ENCODE peak calls at places on chromosomes 12 and 14, in five cellular contexts. P is A549, V is K562, M is GM12878, Z is HepG2. D is an unnamed sample.
A peak's percentile ranks its signal among the peaks of the same experiment; 100 is the strongest.

GRCh38 chr12:51393676-51394545 is 2.7 kb upstream of the GALNT6 start:
- DNase-seq in V (no peak), Z (no peak), P (no peak), M (no peak), D (no peak)

GRCh38 chr14:96221841-96222240 is 17.2 kb downstream of the BDKRB2 start:
- DNase-seq in P (no peak), M (no peak), V (no peak), Z (no peak), D (no peak)

GRCh38 chr12:124752437-124753229 is 111.0 kb downstream of the SCARB1 start:
- DNase-seq in V (no peak), M (no peak), P (no peak), Z (no peak), D (no peak)

GRCh38 chr14:61322011-61322798 is 826 bp downstream of the PRKCH start:
- DNase-seq in Z (no peak), V (no peak), P (no peak), M (no peak), D (peak; percentile 27)

GRCh38 chr12:115895247-115895646 is 382.2 kb downstream of the MED13L start:
- DNase-seq in V (peak; percentile 61), Z (no peak), M (no peak), P (peak; percentile 37), D (peak; percentile 54)

GRCh38 chr12:6917491-6918231 is 3.3 kb downstream of the ENO2 start:
- DNase-seq in Z (no peak), P (no peak), M (no peak), V (no peak), D (no peak)

GRCh38 chr12:109495012-109495411 is 17.6 kb downstream of the UBE3B start:
- DNase-seq in V (no peak), P (no peak), M (no peak), Z (no peak), D (no peak)

GRCh38 chr14:74671789-74672188 is 41.1 kb downstream of the AREL1 start:
- DNase-seq in P (no peak), M (no peak), Z (no peak), V (no peak), D (no peak)

GRCh38 chr14:72559669-72560068 is 334.2 kb downstream of the DPF3 start:
- DNase-seq in P (no peak), V (no peak), M (no peak), Z (no peak), D (no peak)

GRCh38 chr14:23588884-23589598 is 10.5 kb upstream of the JPH4 start:
- DNase-seq in M (peak; percentile 56), Z (peak; percentile 98), V (peak; percentile 92), P (peak; percentile 88), D (peak; percentile 91)

GRCh38 chr14:89013098-89013504 is 188.7 kb downstream of the TTC8 start:
- DNase-seq in V (peak; percentile 73), Z (peak; percentile 90), M (no peak), P (peak; percentile 87), D (peak; percentile 68)

GRCh38 chr14:75059642-75060041 is 4.2 kb downstream of the ACYP1 start:
- DNase-seq in P (no peak), M (no peak), Z (no peak), V (no peak), D (no peak)

GRCh38 chr14:29759521-29760340 is 167.9 kb downstream of the PRKD1 start:
- DNase-seq in V (no peak), Z (no peak), M (peak; percentile 8), P (no peak), D (no peak)

GRCh38 chr12:106149096-106149784 is 10.5 kb upstream of the NUAK1 start:
- DNase-seq in V (no peak), P (peak; percentile 45), Z (no peak), M (no peak), D (no peak)

GRCh38 chr12:110180591-110181005 is 56.4 kb downstream of the IFT81 start:
- DNase-seq in M (no peak), P (no peak), V (no peak), Z (no peak), D (no peak)

GRCh38 chr12:119841433-119842210 is 35.5 kb downstream of the CIT start:
- DNase-seq in Z (no peak), M (no peak), P (peak; percentile 6), V (no peak), D (no peak)

GRCh38 chr12:13090054-13090453 is 13.4 kb downstream of the GSG1 start:
- DNase-seq in P (no peak), Z (no peak), M (no peak), V (no peak), D (no peak)

GRCh38 chr12:130026608-130027176 is 122.9 kb upstream of the TMEM132D start:
- DNase-seq in V (peak; percentile 46), Z (peak; percentile 21), P (peak; percentile 49), M (no peak), D (peak; percentile 33)

GRCh38 chr12:78185109-78185508 is 354.4 kb downstream of the NAV3 start:
- DNase-seq in M (no peak), P (no peak), V (no peak), Z (no peak), D (no peak)

GRCh38 chr12:92044435-92044834 is 101.2 kb downstream of the BTG1 start:
- DNase-seq in V (no peak), P (no peak), Z (no peak), M (no peak), D (no peak)

GRCh38 chr12:7642876-7643309 is 22.8 kb downstream of the APOBEC1 start:
- DNase-seq in V (no peak), P (peak; percentile 59), M (no peak), Z (peak; percentile 15), D (peak; percentile 45)

GRCh38 chr12:28958553-28959195 is 190.4 kb upstream of the FAR2 start:
- DNase-seq in P (no peak), M (no peak), Z (no peak), V (no peak), D (no peak)

GRCh38 chr12:7188557-7189397 is 709 bp upstream of the PEX5 start:
- DNase-seq in M (peak; percentile 17), P (peak; percentile 86), Z (peak; percentile 64), V (peak; percentile 50), D (peak; percentile 91)

GRCh38 chr12:31999692-32000091 is 40.5 kb downstream of the RESF1 start:
- DNase-seq in V (no peak), P (no peak), M (no peak), Z (no peak), D (no peak)

GRCh38 chr12:131832393-131833231 is 4.4 kb downstream of the MMP17 start:
- DNase-seq in M (no peak), Z (no peak), P (peak; percentile 83), V (no peak), D (no peak)

GRCh38 chr14:43119672-43120071 is 1387.4 kb downstream of the FSCB start:
- DNase-seq in V (no peak), P (no peak), M (no peak), Z (no peak), D (no peak)

GRCh38 chr12:92139634-92140555 is 5.8 kb downstream of the BTG1 start:
- DNase-seq in V (no peak), M (no peak), Z (no peak), P (no peak), D (no peak)

GRCh38 chr14:54809767-54810166 is 92.9 kb downstream of the GCH1 start:
- DNase-seq in Z (no peak), V (no peak), M (no peak), P (no peak), D (no peak)

GRCh38 chr12:109092484-109093021 is 719 bp downstream of the ALKBH2 start:
- DNase-seq in V (no peak), M (no peak), Z (no peak), P (no peak), D (no peak)

GRCh38 chr14:78752789-78753188 is 582.6 kb downstream of the NRXN3 start:
- DNase-seq in M (no peak), P (peak; percentile 6), Z (no peak), V (no peak), D (no peak)

GRCh38 chr14:62213516-62213915 is 451.3 kb downstream of the SNAPC1 start:
- DNase-seq in P (no peak), Z (no peak), V (no peak), M (no peak), D (no peak)

GRCh38 chr12:16583991-16584745 is 21.8 kb downstream of the LMO3 start:
- DNase-seq in Z (no peak), M (no peak), P (no peak), V (no peak), D (no peak)

GRCh38 chr14:42629553-42629952 is 1022.9 kb downstream of the LRFN5 start:
- DNase-seq in P (no peak), V (no peak), M (no peak), Z (no peak), D (no peak)

GRCh38 chr14:87233806-87234384 is 759.1 kb downstream of the GALC start:
- DNase-seq in P (no peak), M (no peak), Z (no peak), V (no peak), D (no peak)

GRCh38 chr12:112130461-112130998 is 5.2 kb downstream of the TRAFD1 start:
- DNase-seq in V (no peak), Z (no peak), P (no peak), M (peak; percentile 70), D (no peak)

GRCh38 chr14:25044299-25044698 is 5.6 kb downstream of the STXBP6 start:
- DNase-seq in P (no peak), Z (no peak), V (no peak), M (no peak), D (no peak)
- TF ChIP-seq ESRRA in P (no peak), Z (no peak), V (no peak), M (no peak), D (no peak)

GRCh38 chr12:102504871-102505270 is 24.5 kb upstream of the IGF1 start:
- DNase-seq in Z (no peak), M (no peak), V (no peak), P (no peak), D (no peak)
- TF ChIP-seq ESRRA in Z (no peak), M (no peak), V (no peak), P (no peak), D (no peak)

GRCh38 chr12:49875115-49875720 is 28.5 kb downstream of the FAIM2 start:
- DNase-seq in M (no peak), V (no peak), P (no peak), Z (no peak), D (no peak)
- TF ChIP-seq ESRRA in M (no peak), V (no peak), P (no peak), Z (no peak), D (no peak)

GRCh38 chr12:47718531-47718930 is 6.8 kb downstream of the ENDOU start:
- DNase-seq in V (no peak), Z (no peak), M (no peak), P (no peak), D (no peak)

GRCh38 chr12:47715877-47716548 is 9.3 kb downstream of the ENDOU start:
- DNase-seq in V (no peak), M (no peak), P (no peak), Z (no peak), D (no peak)

GRCh38 chr12:47715393-47715876 is 9.6 kb upstream of the RPAP3 start:
- DNase-seq in P (peak; percentile 80), V (peak; percentile 62), Z (peak; percentile 76), M (no peak), D (peak; percentile 71)

GRCh38 chr12:47717046-47717442 is 8.2 kb downstream of the ENDOU start:
- DNase-seq in Z (no peak), P (no peak), M (no peak), V (no peak), D (no peak)

GRCh38 chr12:47717443-47718193 is 7.7 kb downstream of the ENDOU start:
- DNase-seq in V (peak; percentile 79), Z (peak; percentile 42), M (no peak), P (peak; percentile 83), D (peak; percentile 88)
- TF ChIP-seq ESRRA in V (no peak), Z (no peak), M (no peak), P (no peak), D (no peak)

GRCh38 chr14:32472512-32473472 is 143.7 kb downstream of the AKAP6 start:
- DNase-seq in P (peak; percentile 6), V (no peak), Z (peak; percentile 38), M (no peak), D (no peak)
- TF ChIP-seq ESRRA in P (no peak), V (no peak), Z (no peak), M (no peak), D (no peak)